ENCODE peak calls at places on chromosomes 2 and 18, in five cellular contexts. K is neural progenitor cell, S is GM23338, N is OCI-LY7, B is GM23248. A is an unnamed sample.

GRCh38 chr2:238096311-238097011 is 3.7 kb upstream of the ESPNL start:
- DNase-seq in K (peak; percentile 41), S (peak; percentile 75), N (no peak), B (no peak), A (no peak)

GRCh38 chr2:70767094-70767698 is 804 bp downstream of the ADD2 start:
- DNase-seq in K (peak; percentile 71), S (peak; percentile 82), N (no peak), B (no peak), A (peak; percentile 25)

GRCh38 chr2:5360081-5360480 is 332.1 kb upstream of the SOX11 start:
- DNase-seq in K (no peak), S (no peak), N (no peak), B (no peak), A (no peak)

GRCh38 chr2:47190188-47190818 is 35.2 kb upstream of the STPG4 start:
- DNase-seq in K (no peak), S (no peak), N (no peak), B (peak; percentile 71), A (no peak)

GRCh38 chr2:237600205-237600846 is 9.8 kb upstream of the RAB17 start:
- DNase-seq in K (no peak), S (no peak), N (peak; percentile 20), B (peak; percentile 84), A (peak; percentile 76)

GRCh38 chr2:64838817-64839216 is 150.4 kb upstream of the SLC1A4 start:
- DNase-seq in K (no peak), S (no peak), N (no peak), B (peak; percentile 98), A (no peak)

GRCh38 chr2:104140361-104140760 is 713.6 kb upstream of the POU3F3 start:
- DNase-seq in K (no peak), S (no peak), N (no peak), B (no peak), A (no peak)

GRCh38 chr2:156918410-156918809 is 339.1 kb upstream of the GALNT5 start:
- DNase-seq in K (peak; percentile 11), S (peak; percentile 29), N (no peak), B (peak; percentile 10), A (no peak)

GRCh38 chr2:133810559-133810958 is 242.3 kb upstream of the NCKAP5 start:
- DNase-seq in K (no peak), S (no peak), N (no peak), B (no peak), A (no peak)

GRCh38 chr18:23386317-23386716 is 66.8 kb upstream of the RIOK3 start:
- DNase-seq in K (no peak), S (no peak), N (no peak), B (no peak), A (no peak)

GRCh38 chr2:108145551-108145950 is 94.2 kb upstream of the SULT1C3 start:
- DNase-seq in K (no peak), S (no peak), N (no peak), B (peak; percentile 31), A (no peak)

GRCh38 chr2:120771556-120772208 is 36.0 kb downstream of the GLI2 start:
- DNase-seq in K (no peak), S (no peak), N (no peak), B (peak; percentile 97), A (no peak)

GRCh38 chr2:222939208-222939846 is 78.5 kb downstream of the ACSL3 start:
- DNase-seq in K (peak; percentile 77), S (peak; percentile 90), N (peak; percentile 73), B (peak; percentile 67), A (peak; percentile 65)

GRCh38 chr2:177692828-177693269 is 300.3 kb downstream of the AGPS start:
- DNase-seq in K (no peak), S (peak; percentile 42), N (no peak), B (peak; percentile 49), A (no peak)

GRCh38 chr2:98615481-98615880 is 7.1 kb downstream of the UNC50 start:
- DNase-seq in K (no peak), S (peak; percentile 44), N (no peak), B (peak; percentile 18), A (no peak)

GRCh38 chr2:3633089-3633981 is 24.7 kb upstream of the ALLC start:
- DNase-seq in K (no peak), S (no peak), N (no peak), B (peak; percentile 23), A (no peak)

GRCh38 chr2:121285077-121285449 is at the start of gene TFCP2L1:
- DNase-seq in K (peak; percentile 67), S (peak; percentile 77), N (peak; percentile 60), B (peak; percentile 26), A (no peak)

GRCh38 chr2:152411154-152411553 is 76.2 kb downstream of the FMNL2 start:
- DNase-seq in K (no peak), S (no peak), N (no peak), B (no peak), A (no peak)

GRCh38 chr2:241018051-241018891 is 19.9 kb downstream of the SNED1 start:
- DNase-seq in K (no peak), S (no peak), N (no peak), B (peak; percentile 16), A (no peak)

GRCh38 chr2:241015439-241015838 is 17.0 kb downstream of the SNED1 start:
- DNase-seq in K (no peak), S (no peak), N (no peak), B (no peak), A (no peak)

GRCh38 chr2:241019441-241020139 is 21.2 kb downstream of the SNED1 start:
- DNase-seq in K (no peak), S (no peak), N (no peak), B (no peak), A (no peak)

GRCh38 chr2:241014764-241015163 is 16.3 kb downstream of the SNED1 start:
- DNase-seq in K (no peak), S (no peak), N (no peak), B (no peak), A (no peak)

DNA sequence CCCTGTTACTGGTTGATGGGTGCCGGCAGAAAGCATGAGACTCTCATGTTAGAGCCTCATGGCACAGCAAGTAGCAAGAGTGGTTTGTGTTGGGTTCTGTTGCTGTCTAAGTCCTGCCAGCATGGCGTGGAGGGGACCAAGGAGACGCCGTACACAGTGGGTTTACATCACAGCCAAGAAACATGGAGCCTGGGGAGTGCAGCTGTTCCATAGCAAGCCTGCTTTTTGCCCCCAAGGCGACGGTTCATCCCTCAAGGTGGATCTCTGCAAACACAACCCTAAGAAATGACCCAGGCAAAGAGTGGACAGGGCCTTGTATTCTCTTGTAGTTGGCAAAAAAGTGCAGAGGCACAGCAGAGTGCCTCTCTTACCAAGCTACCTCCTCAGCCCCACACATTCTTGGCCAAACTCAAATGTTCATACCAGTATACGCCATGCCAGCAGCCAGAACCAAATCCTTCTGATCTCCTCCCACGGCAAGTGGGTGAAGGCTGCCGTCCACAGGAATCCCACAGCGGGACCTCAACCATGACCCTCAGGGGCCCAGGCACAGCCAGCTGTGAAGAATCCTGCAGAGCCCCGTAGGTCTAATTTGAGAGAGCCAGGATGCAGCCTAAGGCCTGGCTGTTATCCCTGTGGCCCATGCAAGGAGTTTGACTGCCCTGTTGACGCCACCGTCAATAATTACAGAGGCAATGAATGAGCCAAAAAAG is 19.0 kb downstream of the SNED1 start:
- DNase-seq in K (no peak), S (no peak), N (no peak), B (no peak), A (no peak)
- TF ChIP-seq EZH2phosphoT487 in K (no peak), S (no peak), N (no peak), B (no peak), A (no peak)

DNA sequence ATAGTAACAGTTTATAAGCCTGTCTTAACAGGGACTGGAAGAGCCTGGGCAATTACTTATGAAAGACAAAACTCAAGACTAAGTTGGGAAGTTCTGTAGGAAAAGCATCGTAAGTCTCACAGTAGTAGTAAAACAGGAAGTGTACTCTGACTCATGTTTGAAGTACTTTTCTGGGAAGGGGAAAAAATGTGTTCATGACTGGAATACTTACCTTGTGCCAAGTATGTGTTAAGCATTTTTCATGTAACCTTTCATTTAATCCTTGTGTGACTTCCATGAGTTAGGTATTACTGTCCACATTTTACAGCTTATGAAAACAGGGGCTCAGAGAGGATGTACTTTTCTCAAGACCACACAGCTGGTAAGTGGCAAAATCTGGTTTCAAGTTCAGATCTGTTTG is 13.7 kb upstream of the SKOR2 start:
- DNase-seq in K (no peak), S (no peak), N (no peak), B (peak; percentile 54), A (no peak)
- H3K4me3 ChIP-seq in K (no peak overlapping the region), S (no peak overlapping the region), N (no peak overlapping the region), B (no peak overlapping the region), A (no peak overlapping the region)

GRCh38 chr2:84249140-84249539 is 209.9 kb downstream of the SUCLG1 start:
- DNase-seq in K (no peak), S (no peak), N (no peak), B (no peak), A (no peak)

GRCh38 chr2:84238907-84239306 is 220.2 kb downstream of the SUCLG1 start:
- DNase-seq in K (no peak), S (no peak), N (no peak), B (no peak), A (no peak)

GRCh38 chr2:84247532-84247931 is 211.5 kb downstream of the SUCLG1 start:
- DNase-seq in K (no peak), S (no peak), N (no peak), B (no peak), A (no peak)

DNA sequence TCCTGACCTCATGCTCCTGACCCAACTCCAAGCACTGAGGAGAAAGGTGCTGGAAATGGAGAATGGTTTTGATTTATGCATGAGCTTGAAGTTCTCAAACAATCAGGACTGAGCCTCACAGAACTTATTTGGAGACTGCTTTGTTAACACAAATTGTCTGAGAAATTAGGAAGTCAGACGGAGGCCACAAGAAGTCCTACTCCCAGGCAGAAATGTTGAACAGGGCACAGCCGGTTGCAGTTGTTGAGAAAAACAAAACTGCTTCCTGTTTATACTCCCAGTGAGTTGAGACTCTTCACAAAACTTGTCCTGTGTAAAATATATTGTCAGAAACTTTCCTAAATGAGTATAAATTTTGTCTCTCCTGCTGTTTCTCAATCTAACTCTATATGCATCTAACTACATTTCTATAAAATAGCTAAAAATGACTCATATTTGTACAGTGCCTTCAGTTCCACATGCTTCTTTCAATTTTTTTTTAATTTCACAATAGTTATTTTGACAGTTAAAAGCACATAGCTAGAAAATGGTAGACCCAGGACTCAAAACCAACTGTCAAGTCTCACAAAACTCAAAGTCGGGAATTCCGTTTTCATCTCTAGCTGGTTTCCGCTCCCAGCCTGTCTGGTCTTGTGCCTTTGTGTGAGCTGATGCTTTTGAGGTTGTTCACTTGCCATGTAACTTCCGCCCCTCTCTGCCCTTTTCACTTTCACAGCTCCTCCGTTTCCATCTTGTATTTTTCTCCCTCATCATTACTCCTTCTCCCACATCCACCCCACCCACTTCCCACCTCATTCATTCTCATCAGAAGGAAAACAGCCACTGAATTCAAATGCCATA is 215.1 kb downstream of the SUCLG1 start:
- DNase-seq in K (no peak), S (no peak), N (no peak), B (no peak), A (no peak)
- H2AFZ ChIP-seq in K (peak overlapping the region; percentile 15), S (peak overlapping the region; percentile 87), N (no peak overlapping the region), B (no peak overlapping the region), A (no peak overlapping the region)

DNA sequence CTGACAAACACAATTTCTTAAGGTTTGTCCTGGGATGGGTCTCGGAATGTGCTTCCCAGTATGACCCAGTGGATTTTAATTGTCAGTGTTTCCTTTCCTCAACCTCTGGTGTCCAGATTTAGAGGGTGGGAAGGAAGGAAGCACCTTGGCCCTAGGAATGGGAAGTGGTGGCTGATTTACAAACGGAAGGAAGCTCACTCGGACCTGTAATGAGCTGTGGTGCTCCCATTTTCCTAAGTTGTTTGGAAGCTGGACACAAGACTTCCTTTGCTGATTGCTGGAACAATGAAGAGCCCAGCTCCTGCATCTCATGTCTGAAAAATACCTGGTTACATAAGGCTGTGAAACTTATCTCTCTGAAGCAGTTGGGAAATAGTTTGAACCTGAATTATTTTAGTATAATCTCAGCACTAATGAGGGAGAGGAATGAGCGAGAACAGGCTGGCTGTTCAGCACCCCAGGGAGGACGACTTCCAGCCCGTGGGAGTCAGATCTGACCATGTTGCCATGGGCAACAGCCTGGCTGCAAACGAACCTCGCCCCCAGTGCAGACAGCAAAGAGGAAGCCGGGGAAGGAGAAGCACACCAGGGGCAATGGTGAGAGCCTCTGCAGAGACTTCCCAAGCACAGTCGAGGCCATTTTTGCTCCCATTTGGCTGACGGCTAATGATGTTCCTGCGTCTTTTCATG is 74.4 kb upstream of the ASB18 start:
- DNase-seq in K (peak; percentile 53), S (peak; percentile 57), N (no peak), B (peak; percentile 50), A (no peak)
- TF ChIP-seq EZH2phosphoT487 in K (no peak), S (no peak), N (no peak), B (no peak), A (no peak)